ENCODE peak calls at places on chromosomes 7 and 10, in four cellular contexts. I is mucosa of descending colon, S is upper lobe of right lung, D is transverse colon. Q is an unnamed sample.

GRCh38 chr10:121500591-121501341 is 97.5 kb downstream of the FGFR2 start:
- DNase-seq in I (no peak), S (no peak), D (no peak), Q (no peak)

GRCh38 chr10:130108934-130109604 is 1.6 kb downstream of the C10orf143 start:
- DNase-seq in I (no peak), S (no peak), D (no peak), Q (no peak)

GRCh38 chr10:133236411-133237240 is 1.0 kb upstream of the VENTX start:
- DNase-seq in I (peak), S (no peak), D (no peak), Q (no peak)

GRCh38 chr7:116062666-116063065 is 32.1 kb upstream of the TFEC start:
- DNase-seq in I (no peak), S (no peak), D (no peak), Q (no peak)

GRCh38 chr7:128755816-128756476 is 16.8 kb downstream of the CALU start:
- DNase-seq in I (no peak), S (no peak), D (no peak), Q (no peak)

GRCh38 chr10:103612462-103613365 is 119.2 kb downstream of the NEURL1 start:
- DNase-seq in I (no peak), S (no peak), D (no peak), Q (no peak)

GRCh38 chr10:23094786-23095403 is 484 bp upstream of the MSRB2 start:
- DNase-seq in I (no peak), S (no peak), D (no peak), Q (no peak)

GRCh38 chr10:48535416-48536225 is 69.3 kb downstream of the ARHGAP22 start:
- DNase-seq in I (no peak), S (no peak), D (no peak), Q (no peak)

GRCh38 chr7:818031-818699 is 14.1 kb upstream of the SUN1 start:
- DNase-seq in I (peak), S (no peak), D (no peak), Q (no peak)

GRCh38 chr7:55552320-55553086 is 19.8 kb downstream of the VOPP1 start:
- DNase-seq in I (no peak), S (no peak), D (peak), Q (peak)

GRCh38 chr10:131810036-131810804 is 90.6 kb upstream of the PPP2R2D start:
- DNase-seq in I (no peak), S (peak), D (no peak), Q (no peak)

GRCh38 chr10:46253076-46254006 is 33.5 kb upstream of the ANTXRL start:
- DNase-seq in I (no peak), S (no peak), D (no peak), Q (no peak)

GRCh38 chr10:3523309-3524050 is 261.5 kb downstream of the KLF6 start:
- DNase-seq in I (no peak), S (no peak), D (no peak), Q (no peak)

GRCh38 chr10:57015187-57015586 is 654.1 kb upstream of the ZWINT start:
- DNase-seq in I (no peak), S (no peak), D (no peak), Q (no peak)

GRCh38 chr10:6151087-6151977 is 51.4 kb upstream of the PFKFB3 start:
- DNase-seq in I (peak), S (peak), D (peak), Q (peak)

GRCh38 chr10:133038276-133038823 is 49.4 kb upstream of the ADGRA1 start:
- DNase-seq in I (no peak), S (no peak), D (no peak), Q (no peak)

GRCh38 chr10:42950606-42951485 is 126.0 kb upstream of the RET start:
- DNase-seq in I (peak), S (peak), D (no peak), Q (no peak)

GRCh38 chr7:69717221-69717620 is 118.9 kb downstream of the AUTS2 start:
- DNase-seq in I (no peak), S (no peak), D (no peak), Q (no peak)

GRCh38 chr7:30977896-30978564 is 14.3 kb downstream of the GHRHR start:
- DNase-seq in I (no peak), S (peak), D (peak), Q (peak)

GRCh38 chr10:89523274-89523673 is 12.1 kb downstream of the SLC16A12 start:
- DNase-seq in I (no peak), S (no peak), D (no peak), Q (no peak)

GRCh38 chr10:89241491-89242339 is 9.9 kb downstream of the LIPA start:
- DNase-seq in I (no peak), S (no peak), D (no peak), Q (no peak)

GRCh38 chr7:84997626-84998025 is 189.2 kb downstream of the SEMA3D start:
- DNase-seq in I (no peak), S (no peak), D (no peak), Q (no peak)

GRCh38 chr7:98115746-98116525 is 9.3 kb downstream of the LMTK2 start:
- DNase-seq in I (no peak), S (no peak), D (no peak), Q (no peak)

GRCh38 chr10:46523881-46524470 is 32.5 kb downstream of the GPRIN2 start:
- DNase-seq in I (no peak), S (peak), D (peak), Q (peak)

GRCh38 chr10:47365561-47365960 is 17.4 kb downstream of the RBP3 start:
- DNase-seq in I (no peak), S (no peak), D (no peak), Q (no peak)

DNA sequence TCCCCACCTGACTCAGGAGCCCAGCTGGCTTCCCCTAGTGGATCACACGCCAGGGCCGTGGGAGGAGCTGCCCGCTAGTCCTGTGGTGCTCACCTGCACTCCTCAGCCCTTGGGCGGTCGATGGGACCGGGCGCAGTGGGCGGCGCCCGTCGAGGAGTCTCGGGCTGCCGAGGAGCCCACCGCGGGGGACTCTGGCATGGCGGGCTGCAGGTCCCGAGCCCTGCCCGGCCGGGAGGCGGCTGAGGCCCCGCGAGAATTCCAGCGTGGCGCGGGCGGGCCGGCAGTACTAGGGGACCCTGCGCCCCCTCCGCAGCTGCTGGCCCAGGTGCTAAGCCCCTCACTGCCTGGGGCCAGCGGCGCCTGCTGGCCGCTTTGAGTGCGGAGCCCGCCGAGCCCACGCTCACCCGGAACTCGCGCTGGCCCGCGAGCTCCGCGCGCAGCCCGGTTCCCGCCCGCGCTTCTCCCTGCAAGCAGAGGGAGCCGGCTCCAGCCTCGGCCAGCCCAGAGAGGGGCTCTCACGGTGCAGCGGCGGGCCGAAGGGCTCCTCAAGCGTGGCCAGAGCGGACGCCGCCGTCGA is 367.9 kb downstream of the TYW1 start:
- DNase-seq in I (no peak), S (no peak), D (no peak), Q (no peak)
- TF ChIP-seq CTCF in I (no peak), S (no peak), D (no peak), Q (no peak)

GRCh38 chr10:75398630-75399460 is 2.7 kb downstream of the ZNF503 start:
- DNase-seq in I (peak), S (peak), D (peak), Q (no peak)

GRCh38 chr10:75398238-75398629 is 3.3 kb downstream of the ZNF503 start:
- DNase-seq in I (no peak), S (no peak), D (no peak), Q (no peak)

GRCh38 chr10:75400163-75400768 is 1.3 kb downstream of the ZNF503 start:
- DNase-seq in I (no peak), S (no peak), D (no peak), Q (no peak)

GRCh38 chr10:75400769-75401568 is 595 bp downstream of the ZNF503 start:
- DNase-seq in I (peak), S (peak), D (peak), Q (peak)

DNA sequence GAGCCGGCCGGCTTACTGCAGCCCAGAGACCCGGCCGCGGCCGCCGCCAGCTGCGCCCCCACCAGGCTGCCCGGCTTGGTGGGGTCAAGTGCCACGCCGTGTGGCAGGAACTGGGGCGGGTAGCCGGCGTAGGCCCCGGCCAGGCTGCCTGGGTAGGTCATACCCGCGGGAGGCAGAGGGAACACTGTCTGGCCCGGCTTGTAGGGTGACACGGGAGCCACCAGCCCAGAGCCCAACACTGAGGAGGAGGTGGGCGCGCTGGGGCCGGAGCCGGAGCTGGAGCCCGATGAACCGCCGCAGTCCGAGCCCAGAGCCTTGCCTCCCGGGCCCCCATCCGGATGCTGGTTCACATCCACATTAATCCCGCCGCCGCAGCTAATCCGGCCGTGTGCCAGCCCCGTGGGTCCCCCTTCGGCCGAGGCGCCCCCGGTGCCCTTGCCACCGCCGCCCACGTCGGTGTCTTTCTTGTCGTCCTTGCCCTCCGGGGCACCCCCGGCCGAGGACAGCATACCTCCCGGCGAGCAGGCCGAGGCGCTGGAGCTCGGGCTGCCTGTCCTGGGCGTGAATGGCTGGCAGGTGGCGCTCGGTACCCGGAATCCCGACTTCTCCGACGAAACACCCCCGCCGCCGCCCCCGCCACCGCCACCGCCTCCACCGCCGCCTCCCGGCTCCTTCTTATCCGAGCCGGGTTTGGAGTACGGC is 2.0 kb downstream of the ZNF503 start:
- DNase-seq in I (peak), S (peak), D (peak), Q (peak)
- TF ChIP-seq CTCF in I (peak), S (peak), D (peak), Q (peak)

GRCh38 chr7:92884218-92884617 is 47.8 kb upstream of the CDK6 start:
- DNase-seq in I (no peak), S (no peak), D (no peak), Q (no peak)

GRCh38 chr7:92881091-92881485 is 44.7 kb upstream of the CDK6 start:
- DNase-seq in I (peak), S (no peak), D (no peak), Q (no peak)

GRCh38 chr7:92882760-92883159 is 46.4 kb upstream of the CDK6 start:
- DNase-seq in I (no peak), S (no peak), D (no peak), Q (no peak)

GRCh38 chr7:92877367-92877766 is 41.0 kb upstream of the CDK6 start:
- DNase-seq in I (no peak), S (no peak), D (no peak), Q (no peak)

GRCh38 chr7:92880212-92881090 is 44.1 kb upstream of the CDK6 start:
- DNase-seq in I (peak), S (no peak), D (no peak), Q (no peak)
- TF ChIP-seq CTCF in I (no peak), S (peak), D (no peak), Q (no peak)

DNA sequence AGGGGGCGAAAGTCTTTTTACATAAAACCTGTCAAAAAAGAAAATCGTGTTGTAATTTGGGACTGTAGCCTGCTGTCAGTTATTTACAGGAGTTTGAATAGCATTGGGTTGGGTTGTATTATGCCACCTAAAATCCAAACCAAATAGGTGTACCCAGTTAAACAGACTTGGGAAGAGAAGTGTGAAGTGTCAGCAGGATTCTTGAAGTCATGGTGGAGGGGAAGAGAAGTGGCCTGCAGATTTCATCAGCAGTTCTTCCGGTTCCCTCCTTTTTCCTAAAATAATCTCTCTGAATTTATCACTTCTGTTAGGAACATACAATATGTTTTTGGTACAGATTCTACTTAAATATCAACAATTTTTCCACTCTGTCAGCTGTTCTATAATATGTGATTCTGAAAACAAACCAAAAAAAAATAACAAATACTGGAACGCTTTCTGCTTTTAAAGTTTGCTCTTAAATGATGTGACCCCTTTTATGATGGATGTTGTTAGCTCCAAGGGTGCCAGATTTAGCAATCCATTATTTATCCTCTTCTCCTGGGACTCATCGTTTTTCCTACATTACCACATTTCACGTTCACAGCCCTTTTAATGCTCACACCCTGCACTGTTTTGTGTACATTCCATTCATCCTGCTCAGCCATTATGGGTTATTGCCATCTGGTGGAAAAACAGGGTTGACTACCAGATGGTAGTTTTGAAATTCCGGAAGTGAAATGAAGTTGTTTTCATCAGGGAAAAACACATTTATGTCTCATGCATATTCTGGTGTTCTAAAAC is 18.7 kb upstream of the ARHGAP12 start:
- DNase-seq in I (no peak), S (no peak), D (no peak), Q (peak)
- TF ChIP-seq CTCF in I (no peak), S (peak), D (peak), Q (no peak)